ENCODE peak calls at places on chromosomes 12 and 14, in five cellular contexts. Y is GM10248; L is Calu3; K is WTC11; P is CD4-positive, alpha-beta T cell. H is an unnamed sample.

GRCh38 chr12:3213171-3213570 is 136.0 kb downstream of the TSPAN9 start:
- DNase-seq in P (no peak), K (no peak), L (no peak), Y (no peak), H (no peak)

GRCh38 chr12:57519758-57520007 is 631 bp downstream of the DDIT3 start:
- DNase-seq in P (no peak), Y (no peak), K (no peak), L (no peak), H (no peak)

GRCh38 chr12:52442600-52443061 is 8.5 kb upstream of the KRT75 start:
- DNase-seq in K (peak), Y (no peak), P (no peak), L (peak), H (no peak)

GRCh38 chr14:34628681-34629135 is 1.2 kb downstream of the SNX6 start:
- DNase-seq in P (no peak), Y (no peak), L (no peak), K (no peak), H (no peak)

GRCh38 chr14:31243860-31244259 is 36.3 kb upstream of the HECTD1 start:
- DNase-seq in K (no peak), P (no peak), Y (no peak), L (peak), H (no peak)

GRCh38 chr12:93622485-93622884 is 50.0 kb downstream of the SOCS2 start:
- DNase-seq in L (no peak), P (no peak), K (no peak), Y (no peak), H (no peak)

GRCh38 chr12:26466709-26467108 is 271.3 kb downstream of the SSPN start:
- DNase-seq in K (no peak), P (no peak), L (no peak), Y (no peak), H (no peak)

GRCh38 chr14:72855913-72856312 is 38.0 kb downstream of the DPF3 start:
- DNase-seq in Y (no peak), P (no peak), K (no peak), L (no peak), H (no peak)

GRCh38 chr12:23093488-23093887 is 468.5 kb downstream of the ETNK1 start:
- DNase-seq in Y (no peak), L (no peak), K (no peak), P (no peak), H (no peak)

GRCh38 chr14:95303552-95303951 is 16.2 kb downstream of the CLMN start:
- DNase-seq in L (no peak), P (no peak), Y (no peak), K (no peak), H (no peak)

GRCh38 chr14:36313898-36314297 is 6.5 kb downstream of the MBIP start:
- DNase-seq in P (no peak), L (no peak), K (no peak), Y (no peak), H (no peak)

GRCh38 chr12:130825771-130826150 is 13.3 kb downstream of the STX2 start:
- DNase-seq in Y (no peak), P (no peak), L (no peak), K (no peak), H (no peak)

GRCh38 chr12:130827432-130827831 is 11.6 kb downstream of the STX2 start:
- DNase-seq in Y (no peak), L (no peak), P (no peak), K (no peak), H (no peak)

GRCh38 chr12:130828895-130829294 is 10.2 kb downstream of the STX2 start:
- DNase-seq in Y (no peak), K (no peak), L (no peak), P (no peak), H (no peak)

GRCh38 chr12:130829391-130830245 is 9.4 kb downstream of the STX2 start:
- DNase-seq in Y (no peak), K (no peak), L (no peak), P (no peak), H (no peak)

GRCh38 chr12:130826151-130826801 is 12.8 kb downstream of the STX2 start:
- DNase-seq in Y (peak), L (peak), P (peak), K (peak), H (no peak)
- TF ChIP-seq CTCF in Y (peak), L (peak), P (peak), K (peak), H (no peak)

GRCh38 chr12:117890137-117890536 is 78.7 kb downstream of the KSR2 start:
- DNase-seq in P (no peak), L (no peak), Y (no peak), K (no peak), H (no peak)
- TF ChIP-seq CTCF in P (no peak), L (no peak), Y (peak), K (no peak), H (no peak)

DNA sequence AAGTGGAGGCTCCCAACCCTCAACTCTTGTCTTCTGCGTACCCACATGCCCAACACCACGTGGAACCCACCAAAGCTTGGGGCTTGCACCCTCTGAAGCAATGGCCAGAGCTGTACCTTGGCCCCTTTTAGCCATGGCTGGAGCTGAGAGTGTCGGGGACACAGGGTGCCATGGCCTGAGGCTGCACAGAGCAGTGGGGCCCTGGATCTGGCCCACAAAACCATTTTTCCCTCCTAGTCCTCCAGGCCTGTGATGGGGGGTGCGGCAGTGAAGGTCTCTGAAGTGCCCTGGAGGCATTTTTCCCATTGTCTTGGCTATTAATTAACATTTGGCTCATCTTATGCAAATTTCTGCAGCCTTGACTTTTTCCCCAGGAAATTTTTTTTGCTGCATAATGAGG is 18.8 kb upstream of the ASPG start:
- DNase-seq in L (no peak), P (no peak), Y (no peak), K (no peak), H (no peak)
- TF ChIP-seq CTCF in L (no peak), P (no peak), Y (no peak), K (no peak), H (no peak)

GRCh38 chr14:103856105-103856504 is 8.7 kb upstream of the PPP1R13B start:
- DNase-seq in Y (no peak), L (no peak), K (peak), P (no peak), H (no peak)
- TF ChIP-seq CTCF in Y (no peak), L (no peak), K (no peak), P (no peak), H (no peak)

GRCh38 chr14:25026476-25027137 is 23.3 kb downstream of the STXBP6 start:
- DNase-seq in L (no peak), Y (no peak), P (no peak), K (no peak), H (no peak)

GRCh38 chr14:25037032-25037431 is 12.9 kb downstream of the STXBP6 start:
- DNase-seq in P (no peak), L (no peak), Y (no peak), K (no peak), H (no peak)

GRCh38 chr14:25033358-25033757 is 16.6 kb downstream of the STXBP6 start:
- DNase-seq in K (no peak), L (no peak), P (no peak), Y (no peak), H (no peak)

GRCh38 chr14:25034803-25035681 is 14.9 kb downstream of the STXBP6 start:
- DNase-seq in P (no peak), K (no peak), Y (no peak), L (peak), H (no peak)

DNA sequence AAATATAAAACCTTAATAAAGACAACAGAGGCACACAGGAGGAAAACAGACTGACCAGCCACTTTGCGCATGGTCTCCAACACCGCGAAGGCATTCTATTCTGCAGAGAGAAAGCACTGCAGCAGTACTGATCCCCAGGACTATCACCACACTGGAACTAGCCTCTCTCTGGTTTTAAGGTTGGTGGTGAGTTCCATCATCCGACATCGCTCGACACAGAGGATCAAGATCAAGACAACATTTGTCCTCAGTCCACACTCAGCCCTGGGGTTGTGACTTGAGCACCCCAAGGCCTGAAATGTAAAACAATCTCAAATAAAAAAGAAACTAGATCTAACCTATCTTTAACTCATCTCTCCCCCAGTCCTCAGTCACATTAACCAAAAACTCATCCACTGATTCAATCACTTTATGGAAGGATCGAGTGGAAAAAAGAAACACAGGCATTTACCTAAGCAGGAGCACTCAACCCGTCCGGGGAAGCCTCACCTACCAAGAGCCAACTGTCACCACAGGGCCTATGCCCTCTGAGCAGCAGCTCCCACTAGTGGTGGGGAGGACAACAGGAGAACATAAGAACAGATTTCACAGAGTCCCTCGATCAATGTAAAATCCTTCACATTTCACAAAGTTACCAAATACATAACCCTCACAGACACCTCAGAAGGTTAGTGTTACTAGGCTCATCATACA is 17.7 kb downstream of the STXBP6 start:
- DNase-seq in K (peak), Y (no peak), P (no peak), L (peak), H (no peak)
- TF ChIP-seq CTCF in K (peak), Y (no peak), P (no peak), L (no peak), H (no peak)

DNA sequence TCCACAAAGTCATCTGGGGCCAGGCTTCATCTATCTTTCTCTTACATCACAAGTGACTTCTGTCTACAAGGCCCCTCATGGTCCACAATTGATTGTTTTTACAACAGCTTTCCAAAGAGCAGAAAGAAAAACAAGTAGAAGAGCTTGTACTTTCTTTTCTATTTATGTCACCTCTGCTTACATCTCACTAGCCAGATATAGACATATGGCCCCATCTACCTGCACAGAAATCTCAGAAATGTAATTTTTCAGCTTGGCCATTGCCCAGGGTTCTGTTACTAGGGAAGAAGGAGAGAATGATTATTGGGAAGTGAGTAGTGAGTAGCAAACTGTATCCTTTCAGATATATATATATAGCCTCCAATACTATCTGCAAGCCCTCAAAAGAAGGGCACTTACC is 210.5 kb upstream of the PLEKHG7 start:
- DNase-seq in K (no peak), P (no peak), L (no peak), Y (no peak), H (no peak)
- TF ChIP-seq CTCF in K (no peak), P (no peak), L (no peak), Y (peak), H (no peak)

GRCh38 chr12:87866602-87867292 is 162.5 kb downstream of the C12orf50 start:
- DNase-seq in Y (no peak), L (peak), K (no peak), P (no peak), H (no peak)
- TF ChIP-seq CTCF in Y (peak), L (peak), K (no peak), P (no peak), H (no peak)